ENCODE peak calls at places on chromosomes 11 and 22, in five cellular contexts. R is tibial nerve; U is heart left ventricle; Y is CD8-positive, alpha-beta memory T cell; A is colonic mucosa. H is an unnamed sample.

GRCh38 chr22:24768537-24769374 is 5.8 kb downstream of the PIWIL3 start:
- DNase-seq in R (peak), U (peak), Y (peak), A (peak), H (peak)

GRCh38 chr11:112613051-112613972 is 347.9 kb upstream of the NCAM1 start:
- DNase-seq in R (no peak), U (no peak), Y (no peak), A (no peak), H (no peak)

GRCh38 chr22:50688448-50688847 is 15.8 kb downstream of the SHANK3 start:
- DNase-seq in R (no peak), U (no peak), Y (no peak), A (no peak), H (no peak)

GRCh38 chr11:36672815-36673450 is 74.9 kb upstream of the RAG2 start:
- DNase-seq in R (no peak), U (no peak), Y (no peak), A (peak), H (no peak)

GRCh38 chr11:118283311-118283636 is 19.2 kb upstream of the MPZL2 start:
- DNase-seq in R (no peak), U (no peak), Y (no peak), A (no peak), H (no peak)

GRCh38 chr11:60862171-60862570 is 5.2 kb upstream of the ZP1 start:
- DNase-seq in R (no peak), U (no peak), Y (no peak), A (no peak), H (no peak)

GRCh38 chr11:26490546-26490945 is 81.5 kb downstream of the MUC15 start:
- DNase-seq in R (no peak), U (no peak), Y (no peak), A (no peak), H (no peak)

GRCh38 chr11:13277719-13278619 is at the start of gene BMAL1:
- DNase-seq in R (peak), U (peak), Y (peak), A (peak), H (peak)

GRCh38 chr11:123536690-123537437 is 106.8 kb downstream of the GRAMD1B start:
- DNase-seq in R (no peak), U (peak), Y (no peak), A (no peak), H (no peak)

GRCh38 chr22:34966980-34967379 is 99.0 kb upstream of the ISX start:
- DNase-seq in R (no peak), U (no peak), Y (no peak), A (no peak), H (no peak)

GRCh38 chr11:19935507-19935906 is 222.9 kb downstream of the NAV2 start:
- DNase-seq in R (no peak), U (no peak), Y (no peak), A (no peak), H (no peak)

GRCh38 chr11:73759520-73760065 is 1.3 kb downstream of the RAB6A start:
- DNase-seq in R (no peak), U (no peak), Y (no peak), A (no peak), H (no peak)

GRCh38 chr11:97259884-97260283 is 870.1 kb downstream of the JRKL start:
- DNase-seq in R (no peak), U (no peak), Y (no peak), A (no peak), H (no peak)

GRCh38 chr11:132790466-132790865 is 741.8 kb downstream of the OPCML start:
- DNase-seq in R (no peak), U (no peak), Y (no peak), A (no peak), H (no peak)

GRCh38 chr11:640021-640706 is 3.1 kb downstream of the DRD4 start:
- DNase-seq in R (no peak), U (no peak), Y (no peak), A (no peak), H (no peak)

GRCh38 chr22:49735411-49736311 is 92.0 kb downstream of the BRD1 start:
- DNase-seq in R (no peak), U (no peak), Y (no peak), A (no peak), H (no peak)

GRCh38 chr22:50189184-50189848 is 3.6 kb downstream of the TRABD start:
- DNase-seq in R (no peak), U (peak), Y (no peak), A (peak), H (no peak)

GRCh38 chr22:28904211-28904808 is 20.9 kb downstream of the ZNRF3 start:
- DNase-seq in R (no peak), U (no peak), Y (no peak), A (no peak), H (no peak)

GRCh38 chr11:64753380-64754123 is 6.2 kb downstream of the PYGM start:
- DNase-seq in R (no peak), U (no peak), Y (no peak), A (no peak), H (no peak)

DNA sequence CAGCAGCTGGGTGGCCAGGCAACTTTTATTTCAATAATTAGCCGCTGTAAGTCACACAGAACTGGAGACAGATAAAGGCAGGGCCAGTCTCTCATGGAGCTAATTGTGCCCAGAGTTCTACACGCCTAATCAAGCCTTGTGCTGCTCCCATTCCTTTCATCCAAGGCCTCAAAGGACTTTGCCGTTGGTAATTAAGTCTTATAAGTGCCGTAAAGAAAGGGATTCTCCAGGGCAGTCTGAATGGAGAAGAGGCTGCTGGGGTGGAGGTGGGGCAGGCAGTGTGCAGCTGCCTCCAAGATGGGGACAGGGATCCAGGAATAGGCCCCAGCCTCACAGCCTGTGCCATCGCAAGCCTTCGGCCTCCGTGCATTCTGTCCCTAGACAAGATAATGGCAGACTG is 357.9 kb downstream of the TENM4 start:
- DNase-seq in R (no peak), U (no peak), Y (no peak), A (no peak), H (no peak)
- H3K27ac ChIP-seq in R (no peak), U (no peak), Y (no peak), A (no peak), H (no peak)

GRCh38 chr11:9615031-9615451 is 41.6 kb downstream of the WEE1 start:
- DNase-seq in R (no peak), U (no peak), Y (no peak), A (no peak), H (no peak)
- H3K27ac ChIP-seq in R (peak), U (peak), Y (peak), A (peak), H (peak)

DNA sequence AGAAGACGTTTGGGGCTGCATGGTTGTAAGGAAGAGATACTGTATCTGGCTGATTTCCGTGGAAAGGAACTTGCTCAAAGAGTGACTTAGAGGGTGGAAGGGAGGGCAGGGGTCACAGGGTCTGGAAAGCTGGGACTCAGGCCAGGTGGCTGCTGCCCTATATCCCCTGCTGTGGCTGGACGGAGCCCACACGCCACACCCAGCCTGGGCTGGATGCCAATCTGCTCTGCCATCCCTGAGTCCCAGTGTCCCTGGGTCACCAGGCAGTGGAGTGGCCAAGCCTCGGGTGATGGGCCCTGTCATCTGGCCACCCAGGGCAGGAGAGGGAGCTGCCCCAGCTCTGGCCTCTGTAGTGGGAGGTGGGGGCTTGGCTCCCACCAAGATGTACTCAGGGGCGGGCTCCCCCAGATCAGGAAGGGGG is 26.5 kb upstream of the KRTAP5-7 start:
- DNase-seq in R (no peak), U (peak), Y (no peak), A (peak), H (no peak)
- H3K27ac ChIP-seq in R (no peak), U (no peak), Y (no peak), A (no peak), H (no peak)

GRCh38 chr11:68827733-68828132 is 14.0 kb downstream of the CPT1A start:
- DNase-seq in R (no peak), U (no peak), Y (no peak), A (no peak), H (no peak)
- H3K27ac ChIP-seq in R (no peak), U (no peak), Y (no peak), A (peak), H (no peak)

GRCh38 chr11:119460130-119460529 is 37.2 kb upstream of the THY1 start:
- DNase-seq in R (no peak), U (no peak), Y (no peak), A (no peak), H (no peak)
- H3K27ac ChIP-seq in R (no peak), U (no peak), Y (no peak), A (no peak), H (no peak)

DNA sequence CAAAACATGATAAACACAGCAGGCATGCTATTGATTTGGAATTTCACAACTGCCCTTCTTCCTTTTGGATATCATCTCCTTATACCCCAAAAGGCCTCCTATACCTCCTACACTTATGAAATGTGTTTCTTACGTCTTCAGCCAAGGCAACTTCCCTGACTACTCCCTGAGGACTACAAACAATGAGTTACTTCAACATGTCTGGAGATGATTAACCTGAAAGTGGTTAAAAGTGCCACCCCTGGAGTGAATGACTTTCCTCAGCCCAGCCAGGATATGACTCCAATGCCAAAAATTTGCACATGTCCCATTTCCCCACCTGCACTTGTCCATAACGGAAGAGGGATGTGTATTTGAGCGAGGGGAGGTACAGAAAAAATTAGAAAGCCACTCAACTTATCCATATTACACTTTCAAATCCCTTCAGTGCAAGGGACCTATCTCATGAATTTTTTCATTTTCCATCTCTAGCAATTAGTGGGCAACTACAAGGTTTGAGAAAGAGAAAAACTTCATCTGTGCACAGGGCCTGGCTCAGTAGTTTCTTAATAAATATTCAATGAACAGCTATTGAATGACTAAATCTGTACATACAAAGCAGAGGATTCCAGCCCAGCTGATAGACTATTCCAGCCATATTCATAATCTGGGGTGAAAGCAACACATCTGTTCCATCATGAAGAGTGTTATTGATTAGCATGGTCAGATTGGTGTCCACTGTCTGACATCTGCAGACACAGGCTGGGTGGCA is 36.8 kb downstream of the KIRREL3 start:
- DNase-seq in R (no peak), U (no peak), Y (no peak), A (peak), H (peak)
- H3K27ac ChIP-seq in R (no peak), U (no peak), Y (no peak), A (peak), H (peak)

GRCh38 chr22:44930016-44930710 is 79.6 kb downstream of the PHF21B start:
- DNase-seq in R (no peak), U (no peak), Y (no peak), A (no peak), H (no peak)
- H3K27ac ChIP-seq in R (no peak), U (no peak), Y (no peak), A (no peak), H (no peak)

DNA sequence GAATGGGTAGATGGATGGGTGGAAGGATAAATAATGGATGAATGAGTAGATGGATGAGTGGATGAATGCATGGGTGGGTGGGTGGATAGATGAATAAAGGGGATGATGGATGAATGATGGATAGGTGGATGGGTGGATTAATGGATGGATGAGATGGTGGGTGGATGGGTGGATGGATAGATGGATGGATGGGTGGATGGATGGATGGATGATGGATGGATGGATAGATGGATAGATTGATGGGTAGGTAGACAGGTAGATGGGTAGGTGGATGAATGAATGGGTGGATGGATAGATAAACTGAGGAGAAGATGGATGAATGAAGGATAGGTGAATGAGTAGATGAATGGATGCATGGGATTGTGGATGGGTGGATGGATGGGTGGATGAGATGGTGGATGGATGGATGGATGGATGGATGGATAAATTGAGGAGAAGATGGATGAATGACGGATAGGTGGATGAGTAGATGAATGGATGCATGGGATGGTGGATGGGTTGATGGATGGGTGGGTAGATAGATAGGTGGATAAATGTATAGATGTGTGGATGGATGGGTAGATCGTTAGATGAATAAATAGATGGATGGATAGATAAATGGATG is 331.3 kb downstream of the MN1 start:
- DNase-seq in R (no peak), U (no peak), Y (no peak), A (no peak), H (no peak)
- H3K27ac ChIP-seq in R (no peak), U (no peak), Y (no peak), A (no peak), H (no peak)

GRCh38 chr22:43901976-43902643 is 10.3 kb upstream of the PNPLA5 start:
- DNase-seq in R (no peak), U (no peak), Y (no peak), A (no peak), H (no peak)
- H3K27ac ChIP-seq in R (no peak), U (no peak), Y (no peak), A (no peak), H (no peak)

DNA sequence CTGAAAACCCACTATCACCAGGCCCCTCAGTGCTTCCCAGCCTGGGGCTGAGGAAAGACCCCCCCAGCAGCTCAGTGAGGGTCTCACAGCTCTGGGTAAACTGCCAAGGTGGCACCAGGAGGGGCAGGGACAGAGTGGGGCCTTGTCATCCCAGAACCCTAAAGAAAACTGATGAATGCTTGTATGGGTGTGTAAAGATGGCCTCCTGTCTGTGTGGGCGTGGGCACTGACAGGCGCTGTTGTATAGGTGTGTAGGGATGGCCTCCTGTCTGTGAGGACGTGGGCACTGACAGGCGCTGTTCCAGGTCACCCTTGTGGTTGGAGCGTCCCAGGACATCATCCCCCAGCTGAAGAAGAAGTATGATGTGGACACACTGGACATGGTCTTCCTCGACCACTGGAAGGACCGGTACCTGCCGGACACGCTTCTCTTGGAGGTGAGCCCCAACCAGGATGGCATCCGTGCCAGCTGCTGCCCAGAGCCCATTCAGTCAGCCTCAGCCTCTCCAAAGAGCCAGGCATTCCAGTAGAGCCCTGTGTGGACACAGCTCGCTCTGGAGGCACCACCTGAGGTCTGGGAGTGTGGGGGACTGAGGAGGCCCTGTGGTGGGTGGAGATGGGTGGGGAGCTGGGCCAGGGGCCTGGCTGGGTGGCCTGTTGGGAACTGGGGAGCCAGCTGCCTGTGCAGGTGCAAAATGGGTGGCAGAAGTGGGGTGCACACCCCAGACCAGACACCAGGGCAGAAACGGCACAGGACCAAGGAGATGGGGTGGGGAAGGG is 22.4 kb upstream of the TXNRD2 start:
- DNase-seq in R (no peak), U (no peak), Y (no peak), A (no peak), H (no peak)
- H3K27ac ChIP-seq in R (peak), U (no peak), Y (no peak), A (peak), H (no peak)

H was measured in lung.